ENCODE peak calls at places on chromosomes 13 and 19, in four cellular contexts. One of them, this sample, is unnamed.
A peak's percentile ranks its signal among the peaks of the same experiment; 100 is the strongest.

GRCh38 chr19:11251217-11251616 is 11.1 kb downstream of the DOCK6 start:
- DNase-seq in adrenal gland: no peak
- DNase-seq in neural crest cell: no peak
- DNase-seq in AG04450: no peak
- DNase-seq in this sample: no peak

GRCh38 chr13:99909836-99910619 is 61.5 kb downstream of the ZIC5 start:
- DNase-seq in neural crest cell: no peak
- DNase-seq in adrenal gland: peak; percentile 34
- DNase-seq in AG04450: no peak
- DNase-seq in this sample: no peak

GRCh38 chr13:43981091-43981490 is 101.4 kb downstream of the LACC1 start:
- DNase-seq in AG04450: no peak
- DNase-seq in adrenal gland: no peak
- DNase-seq in neural crest cell: no peak
- DNase-seq in this sample: no peak

GRCh38 chr13:25114220-25114619 is 18.3 kb downstream of the PABPC3 start:
- DNase-seq in adrenal gland: peak; percentile 79
- DNase-seq in AG04450: peak; percentile 50
- DNase-seq in neural crest cell: peak; percentile 78
- DNase-seq in this sample: peak; percentile 79

GRCh38 chr13:105135852-105136251 is 1399.6 kb downstream of the EFNB2 start:
- DNase-seq in adrenal gland: no peak
- DNase-seq in AG04450: no peak
- DNase-seq in neural crest cell: no peak
- DNase-seq in this sample: no peak

GRCh38 chr19:48102870-48103751 is 7.5 kb downstream of the PLA2G4C start:
- DNase-seq in adrenal gland: no peak
- DNase-seq in AG04450: no peak
- DNase-seq in neural crest cell: peak; percentile 64
- DNase-seq in this sample: no peak

GRCh38 chr19:7773841-7774240 is 10.8 kb downstream of the CLEC4M start:
- DNase-seq in adrenal gland: no peak
- DNase-seq in AG04450: no peak
- DNase-seq in neural crest cell: no peak
- DNase-seq in this sample: no peak

GRCh38 chr19:860481-861098 is 1.1 kb downstream of the CFD start:
- DNase-seq in neural crest cell: no peak
- DNase-seq in adrenal gland: no peak
- DNase-seq in AG04450: peak; percentile 50
- DNase-seq in this sample: peak; percentile 82

GRCh38 chr19:33022472-33023116 is 42.1 kb downstream of the RHPN2 start:
- DNase-seq in neural crest cell: no peak
- DNase-seq in adrenal gland: no peak
- DNase-seq in AG04450: no peak
- DNase-seq in this sample: no peak

GRCh38 chr19:39671739-39672363 is 16.1 kb downstream of the LGALS16 start:
- DNase-seq in neural crest cell: peak; percentile 22
- DNase-seq in adrenal gland: no peak
- DNase-seq in AG04450: no peak
- DNase-seq in this sample: peak; percentile 35
- TF ChIP-seq CTCF in neural crest cell: peak; percentile 77
- TF ChIP-seq CTCF in adrenal gland: peak; percentile 64
- TF ChIP-seq CTCF in AG04450: peak; percentile 58
- TF ChIP-seq CTCF in this sample: peak; percentile 54

GRCh38 chr13:60244381-60244780 is 80.7 kb upstream of the DIAPH3 start:
- DNase-seq in neural crest cell: no peak
- DNase-seq in AG04450: no peak
- DNase-seq in adrenal gland: no peak
- DNase-seq in this sample: no peak
- TF ChIP-seq CTCF in neural crest cell: no peak
- TF ChIP-seq CTCF in AG04450: no peak
- TF ChIP-seq CTCF in adrenal gland: no peak
- TF ChIP-seq CTCF in this sample: no peak

GRCh38 chr13:93227280-93227905 is 786 bp downstream of the GPC6 start:
- DNase-seq in AG04450: no peak
- DNase-seq in neural crest cell: no peak
- DNase-seq in adrenal gland: no peak
- DNase-seq in this sample: no peak

GRCh38 chr13:93226623-93227279 is at the start of gene GPC6:
- DNase-seq in adrenal gland: no peak
- DNase-seq in neural crest cell: peak; percentile 57
- DNase-seq in AG04450: peak; percentile 88
- DNase-seq in this sample: no peak

GRCh38 chr13:93226065-93226622 is 463 bp upstream of the GPC6 start:
- DNase-seq in neural crest cell: no peak
- DNase-seq in AG04450: no peak
- DNase-seq in adrenal gland: no peak
- DNase-seq in this sample: no peak

GRCh38 chr13:93230466-93230865 is 3.9 kb downstream of the GPC6 start:
- DNase-seq in adrenal gland: no peak
- DNase-seq in AG04450: no peak
- DNase-seq in neural crest cell: no peak
- DNase-seq in this sample: no peak

DNA sequence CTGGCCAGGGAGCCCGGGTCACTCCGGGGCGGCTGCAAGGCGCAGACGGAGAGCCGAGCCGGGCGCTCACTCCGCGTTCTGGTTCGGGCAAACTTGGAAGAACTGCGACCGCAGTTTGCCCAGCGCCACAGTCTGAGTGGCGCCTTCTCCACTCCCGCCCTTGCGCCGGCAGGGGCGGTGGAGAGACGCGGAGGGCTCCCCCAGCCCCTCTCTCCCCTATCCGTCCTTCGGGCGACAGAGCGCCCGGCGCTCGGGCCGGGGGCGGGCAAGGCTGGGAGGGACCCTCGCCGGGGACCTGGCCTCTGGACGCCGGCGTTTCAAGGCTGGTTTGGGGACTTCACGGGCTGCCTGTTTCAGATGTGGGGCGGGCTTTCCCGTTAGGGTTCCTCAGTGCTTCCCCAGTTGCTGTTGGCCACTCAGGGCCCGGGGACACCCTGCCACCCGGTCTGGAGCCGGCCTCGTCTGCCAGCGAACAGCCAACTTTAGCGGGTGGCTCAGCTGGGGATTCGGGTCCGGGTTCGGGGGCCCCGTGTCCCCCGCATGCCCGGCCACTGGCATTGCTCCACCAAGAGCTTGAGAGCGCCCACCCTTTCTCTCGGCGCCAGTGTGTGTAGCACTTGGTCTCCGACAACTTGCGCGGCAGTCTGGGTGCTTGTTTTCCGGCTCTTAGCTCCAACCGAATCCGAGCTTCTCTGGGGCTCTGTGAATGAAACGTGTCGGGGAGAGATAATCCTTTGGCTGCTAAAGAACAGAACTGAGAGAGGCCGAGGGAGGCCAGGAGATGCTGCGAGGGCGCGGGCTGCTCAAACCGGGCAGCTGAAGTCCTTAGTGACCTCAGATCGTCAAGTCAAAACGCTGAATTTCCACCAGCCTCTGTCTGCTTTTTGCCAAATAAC is 1.5 kb downstream of the GPC6 start:
- DNase-seq in neural crest cell: peak; percentile 67
- DNase-seq in AG04450: no peak
- DNase-seq in adrenal gland: peak; percentile 35
- DNase-seq in this sample: no peak
- TF ChIP-seq CTCF in neural crest cell: peak; percentile 73
- TF ChIP-seq CTCF in AG04450: peak; percentile 73
- TF ChIP-seq CTCF in adrenal gland: peak; percentile 15
- TF ChIP-seq CTCF in this sample: no peak

GRCh38 chr19:35327642-35328041 is 1.3 kb upstream of the CD22 start:
- DNase-seq in neural crest cell: no peak
- DNase-seq in adrenal gland: no peak
- DNase-seq in AG04450: no peak
- DNase-seq in this sample: no peak
- TF ChIP-seq CTCF in neural crest cell: peak; percentile 32
- TF ChIP-seq CTCF in adrenal gland: no peak
- TF ChIP-seq CTCF in AG04450: peak; percentile 21
- TF ChIP-seq CTCF in this sample: peak; percentile 49